ENCODE peak calls at places on chromosomes 1 and 21, in nine cellular contexts. One of them, this sample, is unnamed.

GRCh38 chr1:52268372-52268771 is 97.6 kb downstream of the CC2D1B start:
- DNase-seq in EL: peak
- DNase-seq in RPMI7951: no peak
- DNase-seq in body of pancreas: no peak
- DNase-seq in NCI-H1048: no peak
- DNase-seq in activated naive CD4-positive, alpha-beta T cell: no peak
- DNase-seq in activated T-cell treated with anti-CD3 and anti-CD28 coated beads for 1 hour: no peak
- DNase-seq in heart right ventricle: no peak
- DNase-seq in brain pericyte: no peak
- DNase-seq in this sample: peak

GRCh38 chr1:21022279-21023040 is 154.2 kb downstream of the EIF4G3 start:
- DNase-seq in brain pericyte: peak
- DNase-seq in NCI-H1048: peak
- DNase-seq in heart right ventricle: no peak
- DNase-seq in activated T-cell treated with anti-CD3 and anti-CD28 coated beads for 1 hour: no peak
- DNase-seq in activated naive CD4-positive, alpha-beta T cell: no peak
- DNase-seq in EL: peak
- DNase-seq in body of pancreas: peak
- DNase-seq in RPMI7951: peak
- DNase-seq in this sample: peak

GRCh38 chr1:176198413-176198812 is 8.7 kb downstream of the COP1 start:
- DNase-seq in RPMI7951: no peak
- DNase-seq in activated T-cell treated with anti-CD3 and anti-CD28 coated beads for 1 hour: no peak
- DNase-seq in activated naive CD4-positive, alpha-beta T cell: no peak
- DNase-seq in body of pancreas: no peak
- DNase-seq in EL: no peak
- DNase-seq in brain pericyte: no peak
- DNase-seq in heart right ventricle: no peak
- DNase-seq in NCI-H1048: no peak
- DNase-seq in this sample: no peak

GRCh38 chr1:30659702-30660101 is 63.7 kb downstream of the MATN1 start:
- DNase-seq in heart right ventricle: no peak
- DNase-seq in activated naive CD4-positive, alpha-beta T cell: no peak
- DNase-seq in brain pericyte: no peak
- DNase-seq in activated T-cell treated with anti-CD3 and anti-CD28 coated beads for 1 hour: no peak
- DNase-seq in EL: no peak
- DNase-seq in RPMI7951: no peak
- DNase-seq in body of pancreas: no peak
- DNase-seq in NCI-H1048: no peak
- DNase-seq in this sample: no peak

GRCh38 chr21:35635261-35635660 is 425.1 kb downstream of the SETD4 start:
- DNase-seq in brain pericyte: no peak
- DNase-seq in RPMI7951: peak
- DNase-seq in EL: peak
- DNase-seq in NCI-H1048: no peak
- DNase-seq in body of pancreas: no peak
- DNase-seq in activated T-cell treated with anti-CD3 and anti-CD28 coated beads for 1 hour: no peak
- DNase-seq in activated naive CD4-positive, alpha-beta T cell: no peak
- DNase-seq in heart right ventricle: no peak
- DNase-seq in this sample: peak

GRCh38 chr1:172727275-172727674 is 68.4 kb downstream of the FASLG start:
- DNase-seq in body of pancreas: no peak
- DNase-seq in EL: no peak
- DNase-seq in activated T-cell treated with anti-CD3 and anti-CD28 coated beads for 1 hour: no peak
- DNase-seq in activated naive CD4-positive, alpha-beta T cell: no peak
- DNase-seq in heart right ventricle: no peak
- DNase-seq in RPMI7951: no peak
- DNase-seq in NCI-H1048: no peak
- DNase-seq in brain pericyte: no peak
- DNase-seq in this sample: no peak

GRCh38 chr1:7334475-7335035 is 436.5 kb upstream of the VAMP3 start:
- DNase-seq in RPMI7951: peak
- DNase-seq in EL: peak
- DNase-seq in heart right ventricle: no peak
- DNase-seq in activated naive CD4-positive, alpha-beta T cell: no peak
- DNase-seq in body of pancreas: no peak
- DNase-seq in brain pericyte: no peak
- DNase-seq in activated T-cell treated with anti-CD3 and anti-CD28 coated beads for 1 hour: no peak
- DNase-seq in NCI-H1048: no peak
- DNase-seq in this sample: peak

GRCh38 chr1:18530567-18531502 is 50.1 kb downstream of the KLHDC7A start:
- DNase-seq in body of pancreas: no peak
- DNase-seq in heart right ventricle: no peak
- DNase-seq in RPMI7951: peak
- DNase-seq in brain pericyte: no peak
- DNase-seq in activated T-cell treated with anti-CD3 and anti-CD28 coated beads for 1 hour: no peak
- DNase-seq in NCI-H1048: no peak
- DNase-seq in activated naive CD4-positive, alpha-beta T cell: no peak
- DNase-seq in EL: no peak
- DNase-seq in this sample: peak

GRCh38 chr1:204466416-204467405 is 27.9 kb downstream of the PIK3C2B start:
- DNase-seq in activated naive CD4-positive, alpha-beta T cell: no peak
- DNase-seq in body of pancreas: no peak
- DNase-seq in EL: no peak
- DNase-seq in activated T-cell treated with anti-CD3 and anti-CD28 coated beads for 1 hour: no peak
- DNase-seq in brain pericyte: no peak
- DNase-seq in NCI-H1048: no peak
- DNase-seq in heart right ventricle: peak
- DNase-seq in RPMI7951: peak
- DNase-seq in this sample: no peak

GRCh38 chr1:64482720-64483119 is 12.8 kb downstream of the CACHD1 start:
- DNase-seq in brain pericyte: no peak
- DNase-seq in body of pancreas: no peak
- DNase-seq in RPMI7951: no peak
- DNase-seq in NCI-H1048: no peak
- DNase-seq in EL: no peak
- DNase-seq in heart right ventricle: no peak
- DNase-seq in activated T-cell treated with anti-CD3 and anti-CD28 coated beads for 1 hour: no peak
- DNase-seq in activated naive CD4-positive, alpha-beta T cell: no peak
- DNase-seq in this sample: peak

GRCh38 chr1:16981269-16981849 is 939 bp upstream of the MFAP2 start:
- DNase-seq in heart right ventricle: no peak
- DNase-seq in body of pancreas: no peak
- DNase-seq in RPMI7951: peak
- DNase-seq in NCI-H1048: no peak
- DNase-seq in activated naive CD4-positive, alpha-beta T cell: no peak
- DNase-seq in activated T-cell treated with anti-CD3 and anti-CD28 coated beads for 1 hour: no peak
- DNase-seq in brain pericyte: no peak
- DNase-seq in EL: peak
- DNase-seq in this sample: peak

GRCh38 chr1:241838831-241839365 is 9.1 kb upstream of the EXO1 start:
- DNase-seq in heart right ventricle: no peak
- DNase-seq in activated T-cell treated with anti-CD3 and anti-CD28 coated beads for 1 hour: no peak
- DNase-seq in RPMI7951: no peak
- DNase-seq in brain pericyte: no peak
- DNase-seq in EL: peak
- DNase-seq in body of pancreas: no peak
- DNase-seq in NCI-H1048: no peak
- DNase-seq in activated naive CD4-positive, alpha-beta T cell: no peak
- DNase-seq in this sample: no peak

This sample was measured in kidney tubule cell.